ENCODE peak calls at places on chromosomes 5 and 9, in six cellular contexts. G is fibroblast of lung, C is esophagus squamous epithelium, K is epithelial cell of esophagus, O is DND-41, B is cardiac muscle cell. X is an unnamed sample.
A peak's percentile ranks its signal among the peaks of the same experiment; 100 is the strongest.

GRCh38 chr5:74934949-74935751 is 69.0 kb upstream of the FAM169A start:
- DNase-seq in G (peak; percentile 52), C (no peak), K (peak; percentile 46), O (no peak), B (no peak), X (no peak)

GRCh38 chr5:1951165-1951816 is 68.6 kb upstream of the IRX4 start:
- DNase-seq in G (no peak), C (no peak), K (no peak), O (no peak), B (no peak), X (no peak)

GRCh38 chr5:63127054-63127453 is 548.4 kb downstream of the LRRC70 start:
- DNase-seq in G (peak; percentile 38), C (no peak), K (peak; percentile 52), O (no peak), B (no peak), X (peak; percentile 26)

GRCh38 chr9:88586452-88586851 is 51.5 kb downstream of the NXNL2 start:
- DNase-seq in G (peak; percentile 42), C (no peak), K (no peak), O (no peak), B (no peak), X (no peak)

GRCh38 chr9:98370976-98371315 is 115.5 kb upstream of the TBC1D2 start:
- DNase-seq in G (no peak), C (no peak), K (no peak), O (no peak), B (no peak), X (no peak)

GRCh38 chr9:90343360-90343759 is 299.3 kb downstream of the DIRAS2 start:
- DNase-seq in G (peak; percentile 21), C (no peak), K (peak; percentile 46), O (no peak), B (peak; percentile 61), X (no peak)

GRCh38 chr5:167934561-167934971 is 356.9 kb upstream of the WWC1 start:
- DNase-seq in G (peak; percentile 40), C (no peak), K (peak; percentile 66), O (no peak), B (peak; percentile 64), X (peak; percentile 49)

GRCh38 chr9:121395558-121395957 is 25.5 kb upstream of the STOM start:
- DNase-seq in G (no peak), C (no peak), K (no peak), O (no peak), B (no peak), X (no peak)

GRCh38 chr5:98963019-98963418 is 34.2 kb upstream of the CHD1 start:
- DNase-seq in G (no peak), C (no peak), K (no peak), O (no peak), B (no peak), X (no peak)

GRCh38 chr9:87469833-87470465 is 27.7 kb upstream of the DAPK1 start:
- DNase-seq in G (no peak), C (no peak), K (no peak), O (no peak), B (no peak), X (no peak)

GRCh38 chr5:133396724-133397123 is 215.6 kb downstream of the FSTL4 start:
- DNase-seq in G (no peak), C (no peak), K (no peak), O (no peak), B (no peak), X (no peak)

GRCh38 chr5:10201223-10201868 is 48.3 kb downstream of the ATPSCKMT start:
- DNase-seq in G (peak; percentile 8), C (no peak), K (no peak), O (no peak), B (peak; percentile 10), X (no peak)

GRCh38 chr5:160467555-160468418 is 46.1 kb downstream of the PTTG1 start:
- DNase-seq in G (peak; percentile 72), C (peak; percentile 41), K (peak; percentile 81), O (peak; percentile 86), B (no peak), X (peak; percentile 29)

GRCh38 chr5:160470437-160471341 is 49.0 kb downstream of the PTTG1 start:
- DNase-seq in G (peak; percentile 86), C (no peak), K (no peak), O (no peak), B (no peak), X (no peak)

GRCh38 chr5:160471761-160472160 is 50.1 kb downstream of the PTTG1 start:
- DNase-seq in G (no peak), C (no peak), K (no peak), O (no peak), B (no peak), X (no peak)

GRCh38 chr5:160468576-160468975 is 46.9 kb downstream of the PTTG1 start:
- DNase-seq in G (no peak), C (no peak), K (no peak), O (no peak), B (no peak), X (no peak)

DNA sequence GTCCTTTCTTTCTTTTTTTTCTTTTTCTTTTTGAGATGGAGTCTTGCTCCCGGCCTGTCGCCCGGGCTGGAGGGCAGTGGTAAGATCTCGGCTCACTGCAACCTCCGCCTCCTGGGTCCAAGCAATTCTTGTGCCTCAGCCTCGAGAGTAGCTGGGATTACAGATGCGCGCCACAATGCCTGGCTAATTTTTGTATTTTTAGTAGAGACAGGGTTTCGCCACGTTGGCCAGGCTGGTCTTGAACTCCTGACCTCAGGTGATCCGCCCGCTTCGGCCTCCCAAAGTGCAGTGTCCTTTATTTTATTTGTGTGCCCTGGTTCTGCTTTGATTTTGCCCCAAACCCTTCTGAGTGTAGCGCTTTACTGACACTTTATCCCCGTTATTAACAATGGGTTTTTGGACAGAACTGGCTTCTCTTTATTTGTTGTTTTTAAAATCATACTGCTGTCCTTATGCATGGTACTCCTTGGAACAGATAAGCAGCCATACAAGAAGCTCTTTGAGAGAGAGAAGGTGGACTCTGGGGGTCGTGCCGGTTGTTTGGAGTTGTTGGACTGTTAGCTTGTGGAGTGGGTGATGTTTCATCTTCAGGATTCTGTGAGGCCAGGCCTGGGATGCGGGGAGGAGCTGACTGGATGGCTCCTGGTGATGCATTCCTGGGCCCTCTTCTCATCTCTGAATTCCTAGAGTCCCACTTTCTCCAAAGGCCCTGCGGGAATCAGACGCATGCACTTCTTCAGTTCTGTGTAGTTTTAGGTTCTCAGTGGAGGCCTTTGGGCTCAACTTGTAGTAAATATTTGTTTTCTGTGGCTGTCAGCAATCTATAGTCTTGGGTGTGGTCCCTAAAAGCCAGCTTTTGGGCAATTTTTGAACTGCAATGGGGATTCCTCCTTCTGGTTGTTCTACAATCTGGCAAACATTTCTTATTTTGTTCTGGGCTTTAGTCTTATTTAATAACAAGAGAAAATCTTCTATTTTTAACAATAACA is 47.8 kb downstream of the PTTG1 start:
- DNase-seq in G (no peak), C (no peak), K (no peak), O (no peak), B (no peak), X (no peak)
- H3K4me3 ChIP-seq in G (no peak overlapping the region), C (no peak overlapping the region), K (no peak overlapping the region), O (no peak overlapping the region), B (no peak overlapping the region), X (no peak overlapping the region)

GRCh38 chr5:113295111-113295539 is 139.7 kb downstream of the TSSK1B start:
- DNase-seq in G (no peak), C (no peak), K (no peak), O (no peak), B (no peak), X (no peak)

GRCh38 chr5:113293068-113293571 is 141.7 kb downstream of the TSSK1B start:
- DNase-seq in G (no peak), C (no peak), K (peak; percentile 21), O (no peak), B (peak; percentile 24), X (no peak)

GRCh38 chr5:113294341-113295110 is 140.3 kb downstream of the TSSK1B start:
- DNase-seq in G (peak; percentile 97), C (peak; percentile 13), K (peak; percentile 83), O (no peak), B (peak; percentile 93), X (peak; percentile 76)

GRCh38 chr5:113293613-113294340 is 141.0 kb downstream of the TSSK1B start:
- DNase-seq in G (peak; percentile 55), C (no peak), K (peak; percentile 55), O (no peak), B (peak; percentile 39), X (no peak)

GRCh38 chr5:113292535-113292934 is 142.3 kb downstream of the TSSK1B start:
- DNase-seq in G (peak; percentile 15), C (no peak), K (no peak), O (no peak), B (peak; percentile 38), X (no peak)
- H3K4me3 ChIP-seq in G (peak overlapping the region; percentile 75), C (peak overlapping the region; percentile 82), K (peak overlapping the region; percentile 63), O (no peak overlapping the region), B (peak overlapping the region; percentile 88), X (peak overlapping the region; percentile 74)

GRCh38 chr5:171667341-171668096 is 118.1 kb upstream of the SMIM23 start:
- DNase-seq in G (peak; percentile 65), C (no peak), K (peak; percentile 85), O (no peak), B (no peak), X (peak; percentile 45)
- H3K4me3 ChIP-seq in G (no peak overlapping the region), C (no peak overlapping the region), K (no peak overlapping the region), O (no peak overlapping the region), B (no peak overlapping the region), X (no peak overlapping the region)

GRCh38 chr9:70802206-70802605 is 319.2 kb downstream of the TRPM3 start:
- DNase-seq in G (peak; percentile 22), C (no peak), K (no peak), O (no peak), B (no peak), X (peak; percentile 67)
- H3K4me3 ChIP-seq in G (no peak overlapping the region), C (no peak overlapping the region), K (no peak overlapping the region), O (no peak overlapping the region), B (no peak overlapping the region), X (no peak overlapping the region)

DNA sequence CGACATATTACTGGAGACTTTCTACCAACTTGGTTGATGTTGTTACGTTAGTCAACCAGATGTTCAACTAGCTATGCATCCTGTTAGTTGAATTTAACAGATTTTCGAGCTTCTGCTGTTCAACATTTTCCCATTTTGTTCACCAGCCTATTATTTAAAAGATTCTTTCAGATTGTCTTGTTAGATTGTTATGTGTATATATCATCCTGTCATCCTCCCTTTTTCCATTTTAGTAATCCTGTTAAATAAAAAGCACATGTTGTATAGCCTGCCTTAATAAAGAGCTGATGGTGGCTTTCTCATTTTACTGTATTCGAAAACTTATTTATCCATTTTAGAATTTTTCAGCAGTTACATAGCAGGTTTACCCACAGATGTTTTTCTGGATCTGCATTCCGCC is 4.3 kb downstream of the TMEFF1 start:
- DNase-seq in G (no peak), C (no peak), K (no peak), O (no peak), B (no peak), X (no peak)
- H3K4me3 ChIP-seq in G (no peak overlapping the region), C (no peak overlapping the region), K (no peak overlapping the region), O (no peak overlapping the region), B (no peak overlapping the region), X (no peak overlapping the region)

DNA sequence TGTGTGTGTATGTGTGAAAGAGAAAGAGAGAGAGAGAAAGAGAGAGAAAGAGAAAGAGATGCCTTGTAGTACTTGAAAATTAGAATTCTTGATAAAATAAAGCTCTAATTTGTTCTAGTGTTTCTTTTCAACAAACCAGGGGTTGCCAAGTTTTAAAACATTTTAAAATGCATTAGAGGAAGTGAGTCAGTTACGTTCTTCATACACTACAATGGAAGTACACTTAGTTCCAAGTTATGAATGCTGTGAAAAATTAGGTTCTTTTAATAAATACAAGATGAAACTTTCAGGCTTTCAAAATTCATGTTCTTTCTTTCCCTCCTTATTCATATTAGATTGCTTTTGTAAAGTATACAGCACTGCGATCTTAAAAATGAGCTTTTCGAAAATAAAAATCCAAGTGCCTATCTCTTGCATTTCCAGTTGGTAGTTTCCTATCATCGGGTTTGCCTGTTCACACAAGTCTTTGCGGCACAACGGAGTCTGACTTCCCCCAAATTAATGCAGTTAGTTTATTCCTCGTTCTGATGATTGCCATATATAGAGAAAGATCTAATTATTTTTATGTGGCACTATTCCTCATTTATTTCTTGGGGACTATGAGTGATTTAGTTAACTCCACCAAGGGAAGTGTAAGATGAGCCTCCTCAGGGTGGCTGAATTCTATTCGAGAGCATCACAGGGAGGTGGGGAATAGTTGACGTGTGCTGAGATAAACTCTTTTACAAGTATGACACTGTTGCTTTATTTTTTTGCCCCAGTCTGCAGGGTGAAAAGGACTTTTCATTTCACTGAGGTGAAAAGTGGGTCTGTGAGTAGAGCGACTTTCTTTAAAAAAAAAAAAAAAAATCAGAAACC is 238.2 kb downstream of the CD180 start:
- DNase-seq in G (peak; percentile 79), C (no peak), K (peak; percentile 48), O (no peak), B (peak; percentile 34), X (peak; percentile 47)
- H3K4me3 ChIP-seq in G (peak overlapping the region; percentile 85), C (peak overlapping the region; percentile 36), K (peak overlapping the region; percentile 25), O (no peak overlapping the region), B (peak overlapping the region; percentile 36), X (peak overlapping the region; percentile 55)

X was measured in skeletal muscle cell.